ENCODE peak calls at places on chromosomes 5 and 9, in ten cellular contexts. U is adrenal gland; P is stimulated activated CD4-positive, alpha-beta T cell treated with anti-CD3 and anti-CD28 coated beads, Interleukin-15, amount 100 ng/mL, for 1 hour; G is natural killer cell treated with Interleukin-12 subunit alpha and Interleukin-12 subunit beta and Interleukin-15 and Interleukin-18, amount 100 ng/mL, for 72 hours; J is HTR-8/SVneo; W is T-helper 2 cell; Z is stimulated activated naive CD4-positive, alpha-beta T cell; T is transverse colon; X is amniotic stem cell; D is CD4-positive, alpha-beta T cell. I is an unnamed sample.

GRCh38 chr9:17871213-17871890 is 292.5 kb downstream of the SH3GL2 start:
- DNase-seq in U (no peak), P (no peak), G (no peak), J (no peak), W (no peak), Z (no peak), T (no peak), X (no peak), D (no peak), I (no peak)

GRCh38 chr5:135317286-135317685 is 81.7 kb downstream of the MACROH2A1 start:
- DNase-seq in U (no peak), P (no peak), G (peak; percentile 51), J (no peak), W (no peak), Z (no peak), T (no peak), X (no peak), D (no peak), I (peak; percentile 59)

GRCh38 chr9:95511952-95512750 is 4.6 kb downstream of the PTCH1 start:
- DNase-seq in U (peak; percentile 65), P (no peak), G (no peak), J (no peak), W (no peak), Z (no peak), T (no peak), X (no peak), D (no peak), I (no peak)

GRCh38 chr5:179263391-179264052 is 81.7 kb downstream of the ADAMTS2 start:
- DNase-seq in U (peak; percentile 37), P (no peak), G (no peak), J (no peak), W (no peak), Z (no peak), T (peak; percentile 3), X (no peak), D (no peak), I (peak; percentile 56)

GRCh38 chr9:1732670-1733069 is 282.5 kb upstream of the SMARCA2 start:
- DNase-seq in U (no peak), P (no peak), G (no peak), J (no peak), W (no peak), Z (no peak), T (no peak), X (no peak), D (no peak), I (no peak)

GRCh38 chr9:121566401-121567141 is 66.9 kb upstream of the GGTA1 start:
- DNase-seq in U (no peak), P (no peak), G (no peak), J (no peak), W (no peak), Z (no peak), T (peak; percentile 13), X (peak; percentile 15), D (no peak), I (no peak)

GRCh38 chr5:157555031-157555640 is 20.4 kb downstream of the ADAM19 start:
- DNase-seq in U (no peak), P (no peak), G (no peak), J (no peak), W (no peak), Z (no peak), T (no peak), X (no peak), D (no peak), I (no peak)

GRCh38 chr5:56088967-56089829 is 94.4 kb upstream of the IL6ST start:
- DNase-seq in U (no peak), P (no peak), G (no peak), J (peak; percentile 51), W (no peak), Z (no peak), T (no peak), X (no peak), D (no peak), I (no peak)

GRCh38 chr5:54442271-54442670 is 13.2 kb upstream of the HSPB3 start:
- DNase-seq in U (no peak), P (no peak), G (no peak), J (no peak), W (no peak), Z (no peak), T (no peak), X (no peak), D (no peak), I (no peak)

GRCh38 chr9:33381231-33381791 is 21.1 kb downstream of the AQP7 start:
- DNase-seq in U (no peak), P (no peak), G (no peak), J (no peak), W (no peak), Z (no peak), T (no peak), X (no peak), D (no peak), I (no peak)

GRCh38 chr5:96880402-96881164 is 4.3 kb downstream of the ERAP2 start:
- DNase-seq in U (no peak), P (no peak), G (no peak), J (no peak), W (no peak), Z (no peak), T (no peak), X (peak; percentile 7), D (no peak), I (no peak)

GRCh38 chr9:122340161-122340560 is 30.7 kb upstream of the PTGS1 start:
- DNase-seq in U (no peak), P (no peak), G (no peak), J (no peak), W (no peak), Z (no peak), T (no peak), X (no peak), D (no peak), I (no peak)

GRCh38 chr5:103410174-103410573 is 151.6 kb downstream of the MACIR start:
- DNase-seq in U (no peak), P (no peak), G (no peak), J (no peak), W (no peak), Z (no peak), T (no peak), X (no peak), D (no peak), I (no peak)

GRCh38 chr9:105608685-105609598 is 51.0 kb downstream of the FKTN start:
- DNase-seq in U (no peak), P (no peak), G (no peak), J (peak; percentile 22), W (no peak), Z (peak; percentile 35), T (no peak), X (peak; percentile 42), D (no peak), I (no peak)

GRCh38 chr5:15821506-15821905 is 321.5 kb downstream of the FBXL7 start:
- DNase-seq in U (no peak), P (no peak), G (no peak), J (peak; percentile 46), W (no peak), Z (no peak), T (no peak), X (no peak), D (no peak), I (no peak)

GRCh38 chr9:130988905-130989304 is 20.1 kb upstream of the LAMC3 start:
- DNase-seq in U (no peak), P (no peak), G (no peak), J (no peak), W (no peak), Z (no peak), T (no peak), X (no peak), D (no peak), I (no peak)

GRCh38 chr5:10621837-10622236 is 58.0 kb downstream of the ANKRD33B start:
- DNase-seq in U (no peak), P (no peak), G (no peak), J (no peak), W (no peak), Z (no peak), T (no peak), X (no peak), D (no peak), I (no peak)

GRCh38 chr9:73426226-73426625 is 274.6 kb downstream of the ANXA1 start:
- DNase-seq in U (no peak), P (no peak), G (no peak), J (no peak), W (no peak), Z (no peak), T (no peak), X (no peak), D (no peak), I (no peak)

GRCh38 chr9:1469996-1470395 is 419.8 kb downstream of the DMRT2 start:
- DNase-seq in U (no peak), P (no peak), G (no peak), J (no peak), W (no peak), Z (no peak), T (no peak), X (no peak), D (no peak), I (no peak)